ENCODE peak calls at places on chromosomes 16 and 17, in ten cellular contexts. W is NCI-H2081, E is cardiac septum, F is mucosa of gallbladder, A is uterus, R is BE2C, L is upper lobe of right lung, D is anterior cingulate cortex, J is AML-193, N is AG20443. T is an unnamed sample.

GRCh38 chr17:35903451-35903850 is 23.3 kb upstream of the CCL5 start:
- DNase-seq in W (no peak), E (no peak), F (no peak), A (no peak), R (no peak), L (no peak), D (no peak), J (no peak), N (no peak), T (no peak)

GRCh38 chr17:1931759-1932579 is 93.2 kb downstream of the RTN4RL1 start:
- DNase-seq in W (peak), E (no peak), F (no peak), A (no peak), R (no peak), L (no peak), D (peak), J (no peak), N (peak), T (no peak)

GRCh38 chr17:78092794-78093324 is 35.7 kb downstream of the TMC6 start:
- DNase-seq in W (no peak), E (no peak), F (no peak), A (no peak), R (no peak), L (no peak), D (no peak), J (no peak), N (no peak), T (no peak)

GRCh38 chr17:81126281-81127132 is 38.8 kb upstream of the PVALEF start:
- DNase-seq in W (no peak), E (no peak), F (no peak), A (no peak), R (no peak), L (no peak), D (no peak), J (no peak), N (no peak), T (no peak)

GRCh38 chr16:27174798-27175197 is 28.5 kb upstream of the KDM8 start:
- DNase-seq in W (no peak), E (no peak), F (no peak), A (no peak), R (no peak), L (no peak), D (no peak), J (no peak), N (peak), T (peak)

GRCh38 chr17:74833501-74834361 is 26.0 kb downstream of the GRIN2C start:
- DNase-seq in W (no peak), E (no peak), F (peak), A (no peak), R (no peak), L (no peak), D (no peak), J (no peak), N (peak), T (peak)

GRCh38 chr17:43020789-43021738 is 1.1 kb downstream of the VAT1 start:
- DNase-seq in W (peak), E (peak), F (peak), A (peak), R (peak), L (peak), D (peak), J (peak), N (peak), T (peak)

GRCh38 chr16:52611817-52612673 is 65.1 kb upstream of the TOX3 start:
- DNase-seq in W (peak), E (no peak), F (peak), A (no peak), R (no peak), L (no peak), D (no peak), J (no peak), N (no peak), T (no peak)

GRCh38 chr16:3872216-3872895 is 8.2 kb downstream of the CREBBP start:
- DNase-seq in W (no peak), E (no peak), F (no peak), A (no peak), R (no peak), L (no peak), D (no peak), J (no peak), N (no peak), T (peak)

T was measured in HFFc6.